ENCODE peak calls at places on chromosome 17, in five cellular contexts. E is stimulated activated CD4-positive, alpha-beta T cell treated with anti-CD3 and anti-CD28 coated beads, Interleukin-2, amount 100 ng/mL, for 24 hours; F is T-helper 2 cell; V is GM10248; P is psoas muscle. H is an unnamed sample.

GRCh38 chr17:72378414-72379395 is 257.9 kb downstream of the SOX9 start:
- DNase-seq in E (no peak), F (no peak), V (no peak), P (no peak), H (no peak)

GRCh38 chr17:42985225-42985624 is 4.9 kb downstream of the RUNDC1 start:
- DNase-seq in E (no peak), V (peak), P (no peak), F (no peak), H (no peak)

GRCh38 chr17:27558842-27559505 is 72.0 kb upstream of the LGALS9 start:
- DNase-seq in V (no peak), F (no peak), E (no peak), P (no peak), H (no peak)

GRCh38 chr17:77649717-77650211 is 308.7 kb upstream of the TNRC6C start:
- DNase-seq in E (no peak), V (no peak), F (no peak), P (no peak), H (no peak)

GRCh38 chr17:27919120-27919519 is 26.0 kb upstream of the LYRM9 start:
- DNase-seq in E (no peak), F (no peak), V (no peak), P (no peak), H (no peak)

GRCh38 chr17:32335647-32336046 is 6.3 kb downstream of the C17orf75 start:
- DNase-seq in V (no peak), E (no peak), F (no peak), P (no peak), H (no peak)

GRCh38 chr17:76530489-76530814 is 7.1 kb downstream of the CYGB start:
- DNase-seq in P (peak), E (no peak), V (no peak), F (no peak), H (no peak)

GRCh38 chr17:1628856-1629646 is 417 bp upstream of the SLC43A2 start:
- DNase-seq in V (peak), F (peak), E (peak), P (peak), H (peak)